ENCODE peak calls at places on chromosomes 4 and X, in six cellular contexts. One of them, this sample, is unnamed.

GRCh38 chr4:3869661-3870566 is 103.7 kb downstream of the ADRA2C start:
- DNase-seq in breast epithelium: no peak
- DNase-seq in tibial nerve: no peak
- DNase-seq in HCT116: no peak
- DNase-seq in hepatocyte: no peak
- DNase-seq in psoas muscle: no peak
- DNase-seq in this sample: peak

GRCh38 chr4:76059750-76060149 is 14.8 kb upstream of the ART3 start:
- DNase-seq in tibial nerve: no peak
- DNase-seq in psoas muscle: no peak
- DNase-seq in breast epithelium: no peak
- DNase-seq in HCT116: no peak
- DNase-seq in hepatocyte: no peak
- DNase-seq in this sample: no peak

GRCh38 chr4:110501826-110502225 is 25.9 kb downstream of the ENPEP start:
- DNase-seq in hepatocyte: no peak
- DNase-seq in HCT116: no peak
- DNase-seq in tibial nerve: no peak
- DNase-seq in psoas muscle: no peak
- DNase-seq in breast epithelium: no peak
- DNase-seq in this sample: no peak

GRCh38 chr4:140750470-140750869 is 5.7 kb downstream of the TBC1D9 start:
- DNase-seq in psoas muscle: no peak
- DNase-seq in tibial nerve: no peak
- DNase-seq in breast epithelium: no peak
- DNase-seq in HCT116: no peak
- DNase-seq in hepatocyte: no peak
- DNase-seq in this sample: no peak

GRCh38 chr4:7771541-7772507 is 167.8 kb downstream of the AFAP1 start:
- DNase-seq in tibial nerve: no peak
- DNase-seq in breast epithelium: no peak
- DNase-seq in HCT116: no peak
- DNase-seq in psoas muscle: no peak
- DNase-seq in hepatocyte: no peak
- DNase-seq in this sample: no peak

GRCh38 chrX:110167952-110168451 is 149.9 kb downstream of the AMMECR1 start:
- DNase-seq in tibial nerve: no peak
- DNase-seq in HCT116: no peak
- DNase-seq in breast epithelium: no peak
- DNase-seq in psoas muscle: no peak
- DNase-seq in hepatocyte: no peak
- DNase-seq in this sample: peak

GRCh38 chrX:40809210-40809609 is 73.9 kb upstream of the MED14 start:
- DNase-seq in HCT116: no peak
- DNase-seq in breast epithelium: no peak
- DNase-seq in hepatocyte: no peak
- DNase-seq in psoas muscle: no peak
- DNase-seq in tibial nerve: no peak
- DNase-seq in this sample: peak

GRCh38 chrX:10579018-10579752 is 41.2 kb downstream of the MID1 start:
- DNase-seq in tibial nerve: no peak
- DNase-seq in HCT116: peak
- DNase-seq in breast epithelium: no peak
- DNase-seq in hepatocyte: peak
- DNase-seq in psoas muscle: no peak
- DNase-seq in this sample: no peak

GRCh38 chrX:23789386-23790146 is 6.6 kb downstream of the SAT1 start:
- DNase-seq in HCT116: no peak
- DNase-seq in tibial nerve: no peak
- DNase-seq in psoas muscle: no peak
- DNase-seq in hepatocyte: no peak
- DNase-seq in breast epithelium: no peak
- DNase-seq in this sample: no peak

GRCh38 chr4:4334798-4335520 is 44.9 kb downstream of the ZBTB49 start:
- DNase-seq in tibial nerve: peak
- DNase-seq in psoas muscle: peak
- DNase-seq in HCT116: peak
- DNase-seq in hepatocyte: peak
- DNase-seq in breast epithelium: peak
- DNase-seq in this sample: peak

DNA sequence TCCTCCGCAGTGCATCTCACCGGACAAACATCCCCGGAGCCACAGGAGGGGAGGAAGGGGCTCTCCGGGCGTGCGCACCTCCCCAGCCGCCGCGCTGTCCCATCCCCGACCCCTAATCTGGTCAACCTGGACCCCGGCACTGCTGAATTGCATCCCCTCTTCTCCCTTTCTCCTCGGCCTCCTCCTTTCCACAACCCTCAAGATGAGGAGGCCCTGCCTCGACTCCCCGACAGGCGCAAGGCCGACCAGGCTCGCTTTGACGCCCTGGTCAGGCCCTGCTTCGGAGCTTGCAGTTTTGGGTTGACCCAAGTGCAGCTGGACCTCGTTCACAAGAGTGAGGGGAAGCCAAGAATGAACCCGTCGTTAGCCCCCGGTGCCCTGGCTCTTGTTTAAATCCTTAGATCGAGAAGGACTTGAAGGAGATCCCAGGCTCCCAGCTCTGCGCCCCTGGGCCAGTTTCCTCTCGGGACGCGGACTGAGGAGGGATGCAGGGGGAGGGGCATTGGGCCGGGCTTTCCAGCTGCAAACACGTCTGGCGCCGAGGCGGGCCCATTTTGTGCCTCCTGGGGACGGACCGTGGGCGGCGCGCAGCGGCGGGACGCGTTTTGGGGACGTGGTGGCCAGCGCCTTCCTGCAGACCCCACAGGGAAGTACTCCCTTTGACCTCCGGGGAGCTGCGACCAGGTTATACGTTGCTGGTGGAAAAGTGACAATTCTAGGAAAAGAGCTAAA is 2.5 kb downstream of the PDGFRA start:
- DNase-seq in breast epithelium: peak
- DNase-seq in HCT116: no peak
- DNase-seq in tibial nerve: peak
- DNase-seq in psoas muscle: peak
- DNase-seq in hepatocyte: peak
- DNase-seq in this sample: no peak
- H3K27ac ChIP-seq in breast epithelium: peak
- H3K27ac ChIP-seq in HCT116: no peak
- H3K27ac ChIP-seq in tibial nerve: peak
- H3K27ac ChIP-seq in psoas muscle: no peak
- H3K27ac ChIP-seq in hepatocyte: peak
- H3K27ac ChIP-seq in this sample: no peak

DNA sequence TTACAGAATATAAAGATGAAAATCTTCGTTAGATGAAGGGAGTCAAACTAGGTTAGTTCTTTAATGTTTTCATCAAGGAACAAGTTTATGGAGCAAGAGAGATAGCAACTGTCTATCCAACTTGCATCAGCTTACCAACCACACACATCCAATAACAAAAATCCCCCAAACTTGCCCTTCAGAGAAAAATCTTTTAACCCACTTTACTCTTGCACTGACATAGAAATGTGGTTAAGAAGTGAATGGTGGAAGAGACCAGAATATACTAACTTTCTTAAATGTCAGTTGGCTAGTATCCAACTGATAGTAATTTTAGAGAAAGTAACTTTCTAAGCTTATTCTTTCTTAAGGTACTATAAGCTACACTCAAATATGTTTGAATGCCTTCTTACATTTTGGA is 1.7 kb upstream of the RAB9A start:
- DNase-seq in hepatocyte: no peak
- DNase-seq in HCT116: no peak
- DNase-seq in breast epithelium: no peak
- DNase-seq in tibial nerve: no peak
- DNase-seq in psoas muscle: no peak
- DNase-seq in this sample: no peak
- TF ChIP-seq CTCF in hepatocyte: no peak
- TF ChIP-seq CTCF in HCT116: no peak
- TF ChIP-seq CTCF in breast epithelium: no peak
- TF ChIP-seq CTCF in tibial nerve: no peak
- TF ChIP-seq CTCF in psoas muscle: no peak
- TF ChIP-seq CTCF in this sample: no peak

GRCh38 chr4:80098635-80099034 is 25.6 kb upstream of the ANTXR2 start:
- DNase-seq in hepatocyte: no peak
- DNase-seq in HCT116: no peak
- DNase-seq in breast epithelium: no peak
- DNase-seq in tibial nerve: no peak
- DNase-seq in psoas muscle: no peak
- DNase-seq in this sample: no peak

GRCh38 chr4:80096175-80096850 is 23.3 kb upstream of the ANTXR2 start:
- DNase-seq in psoas muscle: no peak
- DNase-seq in hepatocyte: no peak
- DNase-seq in breast epithelium: no peak
- DNase-seq in tibial nerve: no peak
- DNase-seq in HCT116: no peak
- DNase-seq in this sample: no peak

GRCh38 chr4:80094191-80094590 is 21.2 kb upstream of the ANTXR2 start:
- DNase-seq in psoas muscle: no peak
- DNase-seq in tibial nerve: no peak
- DNase-seq in hepatocyte: no peak
- DNase-seq in breast epithelium: no peak
- DNase-seq in HCT116: no peak
- DNase-seq in this sample: no peak

GRCh38 chr4:80099671-80100070 is 26.6 kb upstream of the ANTXR2 start:
- DNase-seq in tibial nerve: no peak
- DNase-seq in breast epithelium: no peak
- DNase-seq in psoas muscle: no peak
- DNase-seq in HCT116: no peak
- DNase-seq in hepatocyte: no peak
- DNase-seq in this sample: no peak

GRCh38 chr4:80097395-80098177 is 24.6 kb upstream of the ANTXR2 start:
- DNase-seq in tibial nerve: peak
- DNase-seq in hepatocyte: no peak
- DNase-seq in HCT116: no peak
- DNase-seq in breast epithelium: no peak
- DNase-seq in psoas muscle: peak
- DNase-seq in this sample: no peak
- H3K27ac ChIP-seq in tibial nerve: no peak
- H3K27ac ChIP-seq in hepatocyte: no peak
- H3K27ac ChIP-seq in HCT116: no peak
- H3K27ac ChIP-seq in breast epithelium: no peak
- H3K27ac ChIP-seq in psoas muscle: no peak
- H3K27ac ChIP-seq in this sample: no peak

DNA sequence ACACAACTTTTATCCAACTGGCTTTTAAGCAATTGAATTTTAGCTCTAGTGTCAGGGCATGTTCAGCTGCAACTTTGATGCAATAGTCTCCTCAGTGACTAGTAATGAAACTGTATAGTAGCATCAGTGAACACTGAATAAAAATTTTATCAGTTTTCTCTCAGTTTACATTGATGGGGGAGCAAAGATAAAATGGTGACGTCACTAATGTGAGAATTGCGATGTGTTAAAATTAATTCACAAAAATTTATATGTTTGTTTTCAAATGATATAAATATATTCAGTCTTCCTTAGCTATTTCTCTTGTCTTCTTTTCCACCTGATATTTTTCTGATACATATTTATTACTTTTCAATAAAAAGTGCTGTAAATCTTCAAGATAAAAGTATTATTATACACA is 508.8 kb upstream of the AGA start:
- DNase-seq in hepatocyte: no peak
- DNase-seq in tibial nerve: no peak
- DNase-seq in psoas muscle: no peak
- DNase-seq in breast epithelium: no peak
- DNase-seq in HCT116: no peak
- DNase-seq in this sample: no peak
- TF ChIP-seq CTCF in hepatocyte: no peak
- TF ChIP-seq CTCF in tibial nerve: no peak
- TF ChIP-seq CTCF in psoas muscle: no peak
- TF ChIP-seq CTCF in breast epithelium: no peak
- TF ChIP-seq CTCF in HCT116: no peak
- TF ChIP-seq CTCF in this sample: no peak

GRCh38 chr4:184853385-184853784 is 27.6 kb upstream of the ACSL1 start:
- DNase-seq in HCT116: no peak
- DNase-seq in psoas muscle: no peak
- DNase-seq in breast epithelium: no peak
- DNase-seq in tibial nerve: no peak
- DNase-seq in hepatocyte: no peak
- DNase-seq in this sample: no peak

GRCh38 chr4:184849184-184849583 is 23.4 kb upstream of the ACSL1 start:
- DNase-seq in hepatocyte: no peak
- DNase-seq in HCT116: no peak
- DNase-seq in breast epithelium: no peak
- DNase-seq in tibial nerve: no peak
- DNase-seq in psoas muscle: no peak
- DNase-seq in this sample: no peak

GRCh38 chr4:184850431-184851199 is 24.8 kb upstream of the ACSL1 start:
- DNase-seq in breast epithelium: no peak
- DNase-seq in hepatocyte: no peak
- DNase-seq in psoas muscle: no peak
- DNase-seq in tibial nerve: no peak
- DNase-seq in HCT116: no peak
- DNase-seq in this sample: no peak

GRCh38 chr4:184848510-184848909 is 22.7 kb upstream of the ACSL1 start:
- DNase-seq in HCT116: no peak
- DNase-seq in psoas muscle: no peak
- DNase-seq in hepatocyte: no peak
- DNase-seq in breast epithelium: no peak
- DNase-seq in tibial nerve: peak
- DNase-seq in this sample: no peak

DNA sequence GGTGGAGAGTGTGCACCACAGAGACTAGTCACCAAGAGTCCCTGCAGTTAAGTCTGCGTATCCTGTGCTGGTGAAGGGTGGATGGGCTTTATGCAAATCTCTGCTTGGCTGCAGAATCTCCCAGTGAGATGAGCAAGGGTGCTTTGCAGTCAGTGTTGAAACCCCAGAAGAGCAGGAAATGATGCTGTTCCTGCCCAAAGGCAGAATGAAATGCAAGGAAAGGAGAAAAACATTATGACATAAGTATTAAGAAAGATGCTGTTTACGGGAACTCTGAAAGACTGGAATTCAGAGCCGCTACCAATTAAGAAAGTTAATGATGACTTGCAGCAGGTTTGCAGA is 25.4 kb upstream of the ACSL1 start:
- DNase-seq in tibial nerve: no peak
- DNase-seq in HCT116: no peak
- DNase-seq in breast epithelium: no peak
- DNase-seq in psoas muscle: no peak
- DNase-seq in hepatocyte: no peak
- DNase-seq in this sample: no peak
- H3K27ac ChIP-seq in tibial nerve: peak
- H3K27ac ChIP-seq in HCT116: no peak
- H3K27ac ChIP-seq in breast epithelium: no peak
- H3K27ac ChIP-seq in psoas muscle: no peak
- H3K27ac ChIP-seq in hepatocyte: no peak
- H3K27ac ChIP-seq in this sample: no peak

GRCh38 chr4:151669990-151670389 is 90.8 kb downstream of the GATB start:
- DNase-seq in tibial nerve: no peak
- DNase-seq in HCT116: no peak
- DNase-seq in breast epithelium: no peak
- DNase-seq in hepatocyte: no peak
- DNase-seq in psoas muscle: no peak
- DNase-seq in this sample: no peak
- TF ChIP-seq CTCF in tibial nerve: no peak
- TF ChIP-seq CTCF in HCT116: no peak
- TF ChIP-seq CTCF in breast epithelium: no peak
- TF ChIP-seq CTCF in hepatocyte: no peak
- TF ChIP-seq CTCF in psoas muscle: no peak
- TF ChIP-seq CTCF in this sample: no peak

GRCh38 chrX:33128048-33128805 is 83.1 kb downstream of the DMD start:
- DNase-seq in psoas muscle: no peak
- DNase-seq in HCT116: no peak
- DNase-seq in tibial nerve: no peak
- DNase-seq in breast epithelium: no peak
- DNase-seq in hepatocyte: no peak
- DNase-seq in this sample: peak
- H3K27ac ChIP-seq in psoas muscle: peak
- H3K27ac ChIP-seq in HCT116: no peak
- H3K27ac ChIP-seq in tibial nerve: no peak
- H3K27ac ChIP-seq in breast epithelium: no peak
- H3K27ac ChIP-seq in hepatocyte: peak
- H3K27ac ChIP-seq in this sample: peak

GRCh38 chr4:104938624-104939023 is 208.1 kb upstream of the TET2 start:
- DNase-seq in HCT116: no peak
- DNase-seq in breast epithelium: no peak
- DNase-seq in psoas muscle: no peak
- DNase-seq in tibial nerve: no peak
- DNase-seq in hepatocyte: no peak
- DNase-seq in this sample: no peak
- TF ChIP-seq CTCF in HCT116: no peak
- TF ChIP-seq CTCF in breast epithelium: no peak
- TF ChIP-seq CTCF in psoas muscle: no peak
- TF ChIP-seq CTCF in tibial nerve: no peak
- TF ChIP-seq CTCF in hepatocyte: no peak
- TF ChIP-seq CTCF in this sample: no peak

This sample was measured in WERI-Rb-1.